ENCODE peak calls at places on chromosomes 4 and X, in five cellular contexts. X, H, M, Y and P are unnamed samples.

GRCh38 chrX:38312436-38312835 is 14.9 kb downstream of the RPGR start:
- DNase-seq in X (no peak), H (no peak), M (no peak), Y (peak; percentile 45), P (no peak)

GRCh38 chr4:138759508-138759907 is 256.1 kb upstream of the NOCT start:
- DNase-seq in X (no peak), H (no peak), M (no peak), Y (no peak), P (no peak)

GRCh38 chrX:68830486-68831404 is 1.9 kb downstream of the EFNB1 start:
- DNase-seq in X (no peak), H (no peak), M (no peak), Y (no peak), P (no peak)

GRCh38 chr4:5069916-5070315 is 18.6 kb downstream of the STK32B start:
- DNase-seq in X (no peak), H (no peak), M (no peak), Y (no peak), P (no peak)

GRCh38 chrX:116657071-116657470 is 194.3 kb upstream of the CT83 start:
- DNase-seq in X (no peak), H (no peak), M (no peak), Y (no peak), P (no peak)

GRCh38 chrX:50747471-50747900 is 66.5 kb downstream of the SHROOM4 start:
- DNase-seq in X (no peak), H (peak; percentile 21), M (no peak), Y (peak; percentile 42), P (no peak)

GRCh38 chrX:72121381-72121780 is 10.3 kb downstream of the RTL5 start:
- DNase-seq in X (peak; percentile 6), H (no peak), M (no peak), Y (peak; percentile 77), P (no peak)

GRCh38 chr4:127622923-127623754 is 9.6 kb upstream of the INTU start:
- DNase-seq in X (no peak), H (peak; percentile 65), M (no peak), Y (peak; percentile 25), P (no peak)

GRCh38 chr4:152094851-152095700 is 334.3 kb upstream of the GATB start:
- DNase-seq in X (no peak), H (no peak), M (no peak), Y (peak; percentile 67), P (no peak)

GRCh38 chr4:181728567-181728966 is 514.6 kb upstream of the TENM3 start:
- DNase-seq in X (no peak), H (no peak), M (no peak), Y (no peak), P (no peak)

GRCh38 chr4:171117457-171117856 is 695.7 kb upstream of the GALNTL6 start:
- DNase-seq in X (no peak), H (no peak), M (no peak), Y (no peak), P (no peak)

GRCh38 chr4:149120331-149121014 is 678.3 kb upstream of the NR3C2 start:
- DNase-seq in X (no peak), H (no peak), M (no peak), Y (peak; percentile 22), P (no peak)

GRCh38 chr4:40395908-40396806 is 61.0 kb downstream of the CHRNA9 start:
- DNase-seq in X (no peak), H (peak; percentile 49), M (no peak), Y (peak; percentile 11), P (no peak)

GRCh38 chr4:100288811-100289529 is 98.7 kb upstream of the DDIT4L start:
- DNase-seq in X (no peak), H (no peak), M (no peak), Y (no peak), P (no peak)

GRCh38 chrX:110156167-110156754 is 153.3 kb downstream of the TMEM164 start:
- DNase-seq in X (no peak), H (no peak), M (no peak), Y (no peak), P (no peak)

GRCh38 chr4:2600878-2601277 is 64.4 kb downstream of the FAM193A start:
- DNase-seq in X (no peak), H (no peak), M (no peak), Y (no peak), P (no peak)

GRCh38 chrX:42017971-42018370 is 94.6 kb upstream of the CASK start:
- DNase-seq in X (no peak), H (no peak), M (no peak), Y (no peak), P (no peak)

GRCh38 chr4:105058177-105058812 is 88.4 kb upstream of the TET2 start:
- DNase-seq in X (no peak), H (no peak), M (no peak), Y (peak; percentile 95), P (no peak)

GRCh38 chr4:108540536-108540935 is 79.8 kb upstream of the RPL34 start:
- DNase-seq in X (no peak), H (no peak), M (no peak), Y (no peak), P (no peak)

GRCh38 chr4:34009951-34010350 is 2234.4 kb downstream of the ARAP2 start:
- DNase-seq in X (no peak), H (no peak), M (no peak), Y (no peak), P (no peak)

GRCh38 chrX:40784516-40785151 is 49.3 kb upstream of the MED14 start:
- DNase-seq in X (no peak), H (no peak), M (no peak), Y (no peak), P (no peak)